ENCODE peak calls at places on chromosomes 13 and 19, in eight cellular contexts. O, R, E, N, S, L, J and Z are unnamed samples.
A peak's percentile ranks its signal among the peaks of the same experiment; 100 is the strongest.

GRCh38 chr13:82606008-82606407 is 1276.3 kb downstream of the SLITRK1 start:
- DNase-seq in E (no peak), L (no peak), N (no peak), R (no peak), J (no peak), S (no peak), O (no peak), Z (no peak)

GRCh38 chr19:28727133-28727834 is 485.7 kb downstream of the UQCRFS1 start:
- DNase-seq in N (no peak), O (no peak), R (peak; percentile 10), S (peak; percentile 18), J (no peak), L (no peak), E (no peak), Z (no peak)

GRCh38 chr19:652467-653389 is 10.3 kb downstream of the RNF126 start:
- DNase-seq in S (no peak), N (no peak), O (no peak), J (no peak), E (no peak), R (no peak), L (no peak), Z (no peak)

GRCh38 chr13:43522788-43523187 is 264.0 kb downstream of the ENOX1 start:
- DNase-seq in R (no peak), N (peak; percentile 51), S (no peak), J (no peak), L (no peak), O (no peak), E (no peak), Z (no peak)

GRCh38 chr19:40321566-40322270 is 26.5 kb downstream of the C19orf47 start:
- DNase-seq in R (no peak), O (no peak), N (no peak), L (no peak), E (no peak), J (no peak), S (no peak), Z (no peak)

GRCh38 chr19:5314012-5314906 is 26.4 kb downstream of the PTPRS start:
- DNase-seq in E (no peak), O (no peak), L (no peak), J (no peak), R (no peak), S (no peak), N (no peak), Z (no peak)

GRCh38 chr13:37657134-37657533 is 58.6 kb upstream of the POSTN start:
- DNase-seq in E (no peak), R (no peak), L (no peak), J (no peak), N (peak; percentile 31), O (no peak), S (no peak), Z (no peak)

GRCh38 chr13:92843549-92843948 is 383.1 kb upstream of the GPC6 start:
- DNase-seq in S (no peak), J (no peak), N (peak; percentile 69), R (no peak), O (no peak), L (no peak), E (peak; percentile 22), Z (no peak)

GRCh38 chr13:61531383-61532065 is 115.9 kb upstream of the PCDH20 start:
- DNase-seq in O (no peak), J (no peak), R (no peak), N (no peak), E (no peak), L (no peak), S (no peak), Z (no peak)

GRCh38 chr19:532578-533484 is 1.3 kb downstream of the CDC34 start:
- DNase-seq in N (peak; percentile 58), J (no peak), S (peak; percentile 51), R (peak; percentile 25), O (peak; percentile 51), L (peak; percentile 91), E (no peak), Z (peak; percentile 73)

GRCh38 chr19:13093407-13094284 is 9.0 kb downstream of the LYL1 start:
- DNase-seq in L (peak; percentile 92), S (peak; percentile 80), J (peak; percentile 96), R (peak; percentile 47), O (peak; percentile 87), N (peak; percentile 56), E (peak; percentile 88), Z (peak; percentile 86)

GRCh38 chr19:4754248-4754647 is 30.6 kb upstream of the DPP9 start:
- DNase-seq in O (no peak), N (no peak), L (no peak), R (no peak), J (no peak), E (no peak), S (no peak), Z (no peak)

GRCh38 chr13:30143671-30144400 is 163.5 kb downstream of the KATNAL1 start:
- DNase-seq in S (no peak), J (no peak), O (no peak), E (no peak), R (no peak), L (no peak), N (no peak), Z (no peak)

GRCh38 chr13:80084086-80084676 is 256.7 kb downstream of the SPRY2 start:
- DNase-seq in J (peak; percentile 8), E (peak; percentile 39), L (no peak), N (peak; percentile 95), S (no peak), O (no peak), R (no peak), Z (no peak)

GRCh38 chr19:45442927-45443461 is 19.3 kb upstream of the ERCC1 start:
- DNase-seq in N (no peak), R (peak; percentile 77), E (no peak), O (peak; percentile 56), L (peak; percentile 80), S (peak; percentile 60), J (no peak), Z (peak; percentile 58)

GRCh38 chr19:29364224-29364726 is 151.3 kb upstream of the UQCRFS1 start:
- DNase-seq in J (no peak), S (no peak), N (no peak), R (no peak), L (no peak), E (peak; percentile 1), O (no peak), Z (no peak)

GRCh38 chr13:112683581-112683980 is 6.3 kb upstream of the ATP11A start:
- DNase-seq in L (no peak), O (no peak), J (no peak), E (no peak), N (no peak), S (no peak), R (no peak), Z (no peak)

GRCh38 chr13:112956516-112957294 is 12.3 kb upstream of the MCF2L start:
- DNase-seq in R (no peak), S (no peak), L (peak; percentile 47), N (no peak), E (no peak), J (no peak), O (no peak), Z (no peak)

GRCh38 chr19:5128932-5129389 is 160.0 kb downstream of the KDM4B start:
- DNase-seq in S (no peak), E (no peak), J (no peak), N (no peak), R (no peak), L (peak; percentile 79), O (no peak), Z (no peak)

GRCh38 chr13:78830508-78830907 is 171.6 kb upstream of the OBI1 start:
- DNase-seq in L (no peak), R (no peak), O (no peak), E (no peak), S (no peak), N (no peak), J (no peak), Z (no peak)

GRCh38 chr19:27806471-27807070 is 1406.4 kb downstream of the UQCRFS1 start:
- DNase-seq in O (no peak), R (no peak), J (no peak), L (no peak), S (no peak), N (no peak), E (no peak), Z (no peak)

GRCh38 chr19:50551713-50552187 is 16.5 kb downstream of the LRRC4B start:
- DNase-seq in E (no peak), R (no peak), L (no peak), O (no peak), N (no peak), S (no peak), J (no peak), Z (no peak)

GRCh38 chr13:110270507-110270906 is 36.5 kb downstream of the COL4A1 start:
- DNase-seq in L (no peak), N (no peak), O (no peak), R (no peak), E (no peak), J (no peak), S (no peak), Z (no peak)

GRCh38 chr13:66994097-66994496 is 236.0 kb downstream of the PCDH9 start:
- DNase-seq in O (peak; percentile 31), J (no peak), L (peak; percentile 70), S (peak; percentile 16), N (peak; percentile 70), R (no peak), E (peak; percentile 60), Z (peak; percentile 39)

GRCh38 chr19:47776568-47776967 is 1.9 kb upstream of the SELENOW start:
- DNase-seq in N (no peak), J (no peak), S (no peak), O (no peak), E (no peak), L (no peak), R (no peak), Z (peak; percentile 46)

GRCh38 chr19:4913996-4914735 is 4.9 kb downstream of the UHRF1 start:
- DNase-seq in E (no peak), O (peak; percentile 49), R (no peak), N (no peak), S (peak; percentile 18), J (no peak), L (no peak), Z (no peak)